ENCODE peak calls at places on chromosomes 11 and 22, in eight cellular contexts. O is iPS-NIHi11; Z is LoVo; Q is stimulated activated CD4-positive, alpha-beta T cell treated with anti-CD3 and anti-CD28 coated beads, Interleukin-1b, Interleukin-23, amount 100 ng/mL, for 24 hours; U is stimulated activated CD8-positive, alpha-beta memory T cell treated with anti-CD3 and anti-CD28 coated beads, Interleukin-7, amount 100 ng/mL, for 4 hours; G is T-helper 1 cell; N is GM03348; I is activated naive CD8-positive, alpha-beta T cell treated with anti-CD3 and anti-CD28 coated beads, Interleukin-2, amount 10 ng/mL, durations not matched to agents 7 days and 5 days. L is an unnamed sample.

GRCh38 chr22:25777870-25778269 is 35.9 kb downstream of the MYO18B start:
- DNase-seq in I (no peak), N (peak; percentile 71), O (no peak), U (no peak), Q (no peak), G (no peak), Z (peak; percentile 29), L (peak; percentile 54)

GRCh38 chr11:12128191-12128841 is 17.9 kb downstream of the MICAL2 start:
- DNase-seq in I (no peak), U (no peak), O (no peak), Z (no peak), Q (no peak), G (no peak), N (no peak), L (no peak)

GRCh38 chr11:1308745-1309497 is 511 bp downstream of the TOLLIP start:
- DNase-seq in O (peak; percentile 91), N (peak; percentile 88), G (no peak), I (no peak), U (no peak), Z (no peak), Q (no peak), L (peak; percentile 37)

GRCh38 chr22:31872209-31872608 is 72.1 kb upstream of the YWHAH start:
- DNase-seq in I (no peak), O (peak; percentile 52), G (no peak), U (no peak), N (no peak), Z (no peak), Q (no peak), L (peak; percentile 24)

GRCh38 chr11:15471028-15471708 is 356.4 kb downstream of the INSC start:
- DNase-seq in N (no peak), I (no peak), Z (peak; percentile 9), O (no peak), Q (no peak), U (no peak), G (no peak), L (no peak)

GRCh38 chr11:94876645-94877445 is 96.5 kb downstream of the CWC15 start:
- DNase-seq in O (peak; percentile 69), G (no peak), Q (peak; percentile 32), U (peak; percentile 45), Z (peak; percentile 37), N (peak; percentile 94), I (peak; percentile 59), L (peak; percentile 99)

GRCh38 chr11:96538104-96538503 is 148.3 kb downstream of the JRKL start:
- DNase-seq in O (no peak), I (no peak), U (no peak), N (no peak), G (no peak), Z (no peak), Q (no peak), L (no peak)

GRCh38 chr11:114308689-114309089 is 12.5 kb downstream of the NNMT start:
- DNase-seq in Z (no peak), I (no peak), O (no peak), G (no peak), Q (no peak), N (peak; percentile 26), U (no peak), L (peak; percentile 83)

GRCh38 chr22:26461188-26461810 is 22.3 kb downstream of the HPS4 start:
- DNase-seq in U (no peak), G (no peak), O (peak; percentile 84), Q (no peak), Z (peak; percentile 38), N (peak; percentile 82), I (peak; percentile 52), L (peak; percentile 55)

GRCh38 chr11:75298191-75298590 is 53.3 kb downstream of the ARRB1 start:
- DNase-seq in N (no peak), O (no peak), Z (no peak), I (no peak), Q (no peak), G (no peak), U (no peak), L (no peak)

GRCh38 chr11:133978816-133979215 is 22.0 kb upstream of the IGSF9B start:
- DNase-seq in O (no peak), Z (no peak), G (no peak), U (no peak), Q (no peak), N (no peak), I (no peak), L (no peak)

GRCh38 chr22:33853200-33854097 is 66.8 kb downstream of the LARGE1 start:
- DNase-seq in U (no peak), G (no peak), O (peak; percentile 30), I (peak; percentile 27), Z (peak; percentile 75), N (peak; percentile 92), Q (no peak), L (peak; percentile 89)

GRCh38 chr22:28935713-28936112 is 52.3 kb downstream of the ZNRF3 start:
- DNase-seq in Q (no peak), G (no peak), N (no peak), U (no peak), O (peak; percentile 43), I (no peak), Z (no peak), L (no peak)

GRCh38 chr22:48276933-48277867 is 1514.8 kb downstream of the TBC1D22A start:
- DNase-seq in N (no peak), Z (no peak), I (no peak), U (no peak), O (no peak), Q (no peak), G (no peak), L (no peak)

GRCh38 chr22:48513929-48514328 is 1313.7 kb downstream of the BRD1 start:
- DNase-seq in O (no peak), I (no peak), Z (no peak), N (no peak), G (no peak), U (no peak), Q (no peak), L (no peak)

GRCh38 chr11:29131055-29131454 is 885.8 kb downstream of the KCNA4 start:
- DNase-seq in I (no peak), U (no peak), O (no peak), G (no peak), Z (no peak), Q (no peak), N (no peak), L (no peak)

GRCh38 chr11:97691061-97691460 is 1301.2 kb downstream of the JRKL start:
- DNase-seq in Q (no peak), N (no peak), U (no peak), G (no peak), O (no peak), Z (no peak), I (no peak), L (no peak)

GRCh38 chr11:133966924-133967598 is 10.3 kb upstream of the IGSF9B start:
- DNase-seq in G (peak; percentile 42), Q (peak; percentile 55), U (peak; percentile 56), O (peak; percentile 91), N (peak; percentile 49), I (peak; percentile 85), Z (no peak), L (no peak)

GRCh38 chr11:115083129-115083823 is 404.9 kb downstream of the NXPE2 start:
- DNase-seq in O (no peak), U (no peak), I (no peak), G (no peak), N (no peak), Z (no peak), Q (no peak), L (no peak)

GRCh38 chr22:26065847-26066246 is 103.4 kb upstream of the SEZ6L start:
- DNase-seq in Z (no peak), N (no peak), G (no peak), Q (no peak), O (no peak), I (no peak), U (no peak), L (no peak)

GRCh38 chr22:38429460-38430128 is 25.4 kb downstream of the KCNJ4 start:
- DNase-seq in G (no peak), U (no peak), I (no peak), O (no peak), Z (no peak), N (no peak), Q (no peak), L (peak; percentile 69)

GRCh38 chr11:82986491-82986890 is 85.0 kb downstream of the DDIAS start:
- DNase-seq in I (no peak), Q (no peak), N (no peak), G (no peak), U (no peak), Z (no peak), O (no peak), L (no peak)

GRCh38 chr11:1520209-1520986 is 33.8 kb upstream of the MOB2 start:
- DNase-seq in Z (no peak), I (no peak), O (no peak), G (no peak), U (no peak), N (no peak), Q (no peak), L (no peak)

GRCh38 chr11:82494988-82495432 is 238.7 kb downstream of the FAM181B start:
- DNase-seq in I (no peak), N (no peak), Z (no peak), G (no peak), U (no peak), O (peak; percentile 43), Q (no peak), L (peak; percentile 0)

GRCh38 chr22:49887716-49888115 is 30.5 kb downstream of the ALG12 start:
- DNase-seq in Z (no peak), I (no peak), U (no peak), G (no peak), N (no peak), Q (no peak), O (no peak), L (no peak)

GRCh38 chr11:76107946-76108345 is 98.4 kb downstream of the WNT11 start:
- DNase-seq in O (no peak), Z (no peak), I (no peak), G (no peak), Q (no peak), N (peak; percentile 29), U (no peak), L (no peak)

GRCh38 chr11:32431657-32432056 is 3.7 kb downstream of the WT1 start:
- DNase-seq in N (no peak), U (no peak), Q (no peak), I (no peak), G (no peak), O (no peak), Z (no peak), L (no peak)

GRCh38 chr11:112366777-112367176 is 106.1 kb upstream of the PLET1 start:
- DNase-seq in G (no peak), U (no peak), I (no peak), Q (no peak), N (no peak), O (no peak), Z (no peak), L (peak; percentile 87)

GRCh38 chr11:43578346-43579170 is 102.0 kb upstream of the HSD17B12 start:
- DNase-seq in O (no peak), Z (peak; percentile 10), I (no peak), G (no peak), N (no peak), Q (no peak), U (no peak), L (peak; percentile 45)

GRCh38 chr22:50674127-50674493 is 1.5 kb downstream of the SHANK3 start:
- DNase-seq in Q (no peak), Z (no peak), I (no peak), N (peak; percentile 10), O (peak; percentile 82), U (peak; percentile 23), G (no peak), L (no peak)

GRCh38 chr11:62909107-62909894 is 11.9 kb downstream of the CHRM1 start:
- DNase-seq in I (no peak), G (no peak), O (peak; percentile 93), Q (no peak), Z (peak; percentile 32), U (no peak), N (peak; percentile 79), L (peak; percentile 76)

GRCh38 chr22:38981005-38981658 is 1.0 kb upstream of the APOBEC3B start:
- DNase-seq in O (peak; percentile 86), Z (no peak), I (no peak), G (no peak), U (no peak), Q (no peak), N (peak; percentile 56), L (no peak)

GRCh38 chr11:60705895-60706294 is 6.5 kb downstream of the MS4A8 start:
- DNase-seq in Z (no peak), N (no peak), U (no peak), Q (no peak), I (no peak), O (no peak), G (no peak), L (no peak)

GRCh38 chr11:106457727-106458126 is 380.3 kb downstream of the AASDHPPT start:
- DNase-seq in G (no peak), U (no peak), Q (no peak), N (peak; percentile 34), O (no peak), I (no peak), Z (no peak), L (peak; percentile 49)

L was measured in mesenchymal stem cell.